ENCODE peak calls at places on chromosomes 2 and 18, in ten cellular contexts. D, N, K, H, U, X, M, A, B and J are unnamed samples.

GRCh38 chr2:233002829-233003657 is 10.0 kb downstream of the NGEF start:
- DNase-seq in D (no peak), N (no peak), K (no peak), H (no peak), U (no peak), X (no peak), M (no peak), A (no peak), B (no peak), J (no peak)

GRCh38 chr2:241217320-241218031 is 29.0 kb downstream of the ANO7 start:
- DNase-seq in D (peak), N (no peak), K (peak), H (no peak), U (peak), X (peak), M (peak), A (peak), B (peak), J (no peak)

GRCh38 chr2:184554736-184555135 is 43.6 kb upstream of the ZNF804A start:
- DNase-seq in D (no peak), N (no peak), K (peak), H (no peak), U (peak), X (no peak), M (peak), A (no peak), B (peak), J (no peak)

GRCh38 chr18:10403675-10404074 is 50.8 kb upstream of the APCDD1 start:
- DNase-seq in D (no peak), N (no peak), K (no peak), H (no peak), U (no peak), X (no peak), M (no peak), A (no peak), B (no peak), J (no peak)

GRCh38 chr2:80348953-80349352 is 44.4 kb upstream of the LRRTM1 start:
- DNase-seq in D (no peak), N (no peak), K (no peak), H (no peak), U (no peak), X (no peak), M (no peak), A (no peak), B (no peak), J (no peak)

GRCh38 chr2:85255456-85255812 is 72.4 kb downstream of the TGOLN2 start:
- DNase-seq in D (no peak), N (no peak), K (no peak), H (no peak), U (no peak), X (no peak), M (no peak), A (no peak), B (no peak), J (no peak)

GRCh38 chr2:156562136-156562535 is 126.0 kb downstream of the GPD2 start:
- DNase-seq in D (no peak), N (no peak), K (no peak), H (no peak), U (no peak), X (no peak), M (no peak), A (no peak), B (no peak), J (no peak)

GRCh38 chr2:136381722-136382633 is 264.0 kb upstream of the CXCR4 start:
- DNase-seq in D (no peak), N (no peak), K (no peak), H (no peak), U (no peak), X (peak), M (no peak), A (peak), B (no peak), J (peak)

GRCh38 chr2:105140237-105140568 is 101.3 kb upstream of the GPR45 start:
- DNase-seq in D (no peak), N (no peak), K (no peak), H (no peak), U (no peak), X (no peak), M (no peak), A (no peak), B (no peak), J (no peak)

GRCh38 chr2:119649364-119649917 is 29.6 kb upstream of the TMEM177 start:
- DNase-seq in D (no peak), N (no peak), K (peak), H (no peak), U (peak), X (no peak), M (peak), A (no peak), B (no peak), J (no peak)

GRCh38 chr2:24642351-24642750 is 150.8 kb downstream of the PTRHD1 start:
- DNase-seq in D (no peak), N (no peak), K (no peak), H (no peak), U (no peak), X (no peak), M (no peak), A (no peak), B (no peak), J (no peak)

GRCh38 chr2:112182581-112183034 is 44.4 kb downstream of the FBLN7 start:
- DNase-seq in D (no peak), N (no peak), K (no peak), H (no peak), U (no peak), X (no peak), M (no peak), A (no peak), B (no peak), J (no peak)

GRCh38 chr2:227846831-227847230 is 24.6 kb upstream of the DAW1 start:
- DNase-seq in D (no peak), N (no peak), K (no peak), H (no peak), U (no peak), X (no peak), M (no peak), A (no peak), B (no peak), J (no peak)

GRCh38 chr2:24813645-24814257 is 20.5 kb downstream of the CENPO start:
- DNase-seq in D (no peak), N (no peak), K (no peak), H (no peak), U (no peak), X (no peak), M (no peak), A (no peak), B (no peak), J (no peak)

GRCh38 chr18:11500153-11501122 is 109.0 kb upstream of the SLC35G4 start:
- DNase-seq in D (peak), N (peak), K (peak), H (no peak), U (peak), X (no peak), M (peak), A (no peak), B (peak), J (no peak)

GRCh38 chr2:62569907-62570793 is 64.2 kb upstream of the TMEM17 start:
- DNase-seq in D (peak), N (no peak), K (no peak), H (no peak), U (no peak), X (no peak), M (no peak), A (no peak), B (no peak), J (no peak)

GRCh38 chr2:65265090-65266045 is 37.7 kb downstream of the ACTR2 start:
- DNase-seq in D (peak), N (peak), K (peak), H (no peak), U (peak), X (peak), M (peak), A (no peak), B (peak), J (no peak)

GRCh38 chr2:43328157-43328556 is 101.8 kb upstream of the ZFP36L2 start:
- DNase-seq in D (no peak), N (no peak), K (no peak), H (no peak), U (peak), X (no peak), M (no peak), A (no peak), B (no peak), J (no peak)

GRCh38 chr18:32478317-32478716 is 7.6 kb upstream of the GAREM1 start:
- DNase-seq in D (no peak), N (no peak), K (no peak), H (no peak), U (no peak), X (no peak), M (no peak), A (no peak), B (no peak), J (no peak)

GRCh38 chr2:188369365-188369764 is 77.7 kb downstream of the GULP1 start:
- DNase-seq in D (peak), N (peak), K (peak), H (no peak), U (peak), X (peak), M (peak), A (no peak), B (peak), J (peak)

GRCh38 chr2:36253086-36253485 is 102.5 kb upstream of the CRIM1 start:
- DNase-seq in D (no peak), N (no peak), K (no peak), H (no peak), U (no peak), X (no peak), M (no peak), A (no peak), B (no peak), J (no peak)

GRCh38 chr2:137888845-137889244 is 75.4 kb upstream of the HNMT start:
- DNase-seq in D (no peak), N (no peak), K (peak), H (no peak), U (peak), X (no peak), M (peak), A (no peak), B (peak), J (no peak)

GRCh38 chr2:237868631-237869356 is 9.4 kb downstream of the RAMP1 start:
- DNase-seq in D (no peak), N (no peak), K (no peak), H (no peak), U (peak), X (no peak), M (no peak), A (no peak), B (no peak), J (no peak)

GRCh38 chr2:222506230-222506934 is 82.0 kb downstream of the SGPP2 start:
- DNase-seq in D (no peak), N (no peak), K (no peak), H (no peak), U (no peak), X (no peak), M (no peak), A (no peak), B (no peak), J (no peak)

GRCh38 chr2:222302178-222303018 is 3.6 kb upstream of the PAX3 start:
- DNase-seq in D (no peak), N (no peak), K (no peak), H (no peak), U (peak), X (no peak), M (peak), A (no peak), B (no peak), J (no peak)